ENCODE peak calls at places on chromosomes 4 and X, in five cellular contexts. A is HepG2, N is K562, V is H1, Y is GM12878. D is an unnamed sample.

GRCh38 chr4:41744572-41745291 is 3.8 kb downstream of the PHOX2B start:
- DNase-seq in N (no peak), A (no peak), Y (no peak), V (no peak), D (no peak)

GRCh38 chr4:81723927-81724587 is 252.3 kb upstream of the RASGEF1B start:
- DNase-seq in A (no peak), V (no peak), N (no peak), Y (no peak), D (no peak)

GRCh38 chr4:40058121-40058520 is 1.5 kb downstream of the N4BP2 start:
- DNase-seq in Y (no peak), N (no peak), V (no peak), A (no peak), D (no peak)

GRCh38 chrX:31181377-31182038 is 109.7 kb upstream of the FTHL17 start:
- DNase-seq in A (no peak), V (no peak), Y (no peak), N (no peak), D (no peak)

GRCh38 chrX:103183912-103184311 is 31.0 kb upstream of the BEX4 start:
- DNase-seq in A (no peak), N (no peak), Y (no peak), V (no peak), D (no peak)

GRCh38 chr4:166169111-166169510 is 296.1 kb downstream of the TLL1 start:
- DNase-seq in N (no peak), A (peak; percentile 4), Y (no peak), V (no peak), D (peak; percentile 7)

GRCh38 chr4:173125216-173125812 is 43.3 kb upstream of the GALNT7 start:
- DNase-seq in A (no peak), N (no peak), V (no peak), Y (no peak), D (no peak)

GRCh38 chr4:81600511-81601269 is 129.0 kb upstream of the RASGEF1B start:
- DNase-seq in A (no peak), V (no peak), N (no peak), Y (no peak), D (no peak)

GRCh38 chr4:54482529-54482961 is 175.2 kb upstream of the KIT start:
- DNase-seq in V (no peak), N (peak; percentile 72), Y (no peak), A (no peak), D (no peak)
- TF ChIP-seq ATF3 in V (no peak), N (no peak), Y (no peak), A (no peak), D (no peak)

GRCh38 chrX:101395789-101396188 is 5.0 kb downstream of the RPL36A start:
- DNase-seq in V (no peak), Y (no peak), N (no peak), A (peak; percentile 6), D (no peak)

GRCh38 chrX:101390664-101391525 is at the start of gene RPL36A:
- DNase-seq in Y (peak; percentile 63), A (peak; percentile 87), V (peak; percentile 70), N (peak; percentile 96), D (peak; percentile 78)

GRCh38 chrX:101391831-101392230 is 1.0 kb downstream of the RPL36A start:
- DNase-seq in N (no peak), V (no peak), Y (no peak), A (no peak), D (no peak)

GRCh38 chrX:101394372-101394771 is 3.6 kb downstream of the RPL36A start:
- DNase-seq in A (no peak), N (no peak), V (no peak), Y (no peak), D (no peak)

DNA sequence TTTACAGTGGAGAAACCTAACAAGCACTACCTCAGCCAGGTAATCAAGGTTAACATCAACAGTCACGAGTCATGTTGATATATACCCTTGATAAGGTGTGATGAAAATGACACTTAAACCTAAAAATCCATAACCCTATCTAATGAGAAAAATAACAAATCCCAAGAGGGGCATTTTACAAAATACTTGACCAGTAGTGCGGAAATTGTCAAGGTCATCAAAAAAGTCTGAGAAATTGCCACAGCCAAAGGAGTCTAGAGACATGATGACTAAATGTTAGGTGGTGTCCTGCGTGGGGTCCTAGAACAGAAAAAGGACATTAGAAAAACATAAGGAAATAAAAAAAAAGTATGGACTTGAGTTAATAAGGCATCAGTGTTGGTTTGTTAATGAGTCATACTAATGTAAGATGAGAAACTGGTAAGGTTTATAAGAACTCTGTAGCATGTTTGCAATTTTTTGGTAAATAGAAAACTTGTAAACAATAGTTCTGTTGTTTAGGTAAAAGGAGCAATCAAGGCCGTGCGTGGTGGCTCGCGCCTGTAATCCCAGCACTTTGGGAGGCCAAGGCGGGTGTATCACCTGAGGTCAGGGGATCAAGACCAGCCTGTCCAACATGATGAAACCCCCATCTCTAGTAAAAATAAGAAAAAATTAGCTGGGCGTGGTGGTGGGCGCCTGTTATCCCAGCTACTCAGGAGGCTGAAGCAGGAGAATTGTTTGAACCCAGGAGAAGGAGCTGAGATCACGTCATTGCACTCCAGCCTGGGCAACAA is 2.9 kb downstream of the RPL36A start:
- DNase-seq in Y (no peak), N (no peak), A (no peak), V (no peak), D (no peak)
- TF ChIP-seq CEBPB in Y (no peak), N (no peak), A (no peak), V (no peak), D (no peak)

GRCh38 chr4:167424338-167425256 is 190.3 kb upstream of the SPOCK3 start:
- DNase-seq in A (no peak), V (no peak), Y (no peak), N (no peak), D (no peak)

DNA sequence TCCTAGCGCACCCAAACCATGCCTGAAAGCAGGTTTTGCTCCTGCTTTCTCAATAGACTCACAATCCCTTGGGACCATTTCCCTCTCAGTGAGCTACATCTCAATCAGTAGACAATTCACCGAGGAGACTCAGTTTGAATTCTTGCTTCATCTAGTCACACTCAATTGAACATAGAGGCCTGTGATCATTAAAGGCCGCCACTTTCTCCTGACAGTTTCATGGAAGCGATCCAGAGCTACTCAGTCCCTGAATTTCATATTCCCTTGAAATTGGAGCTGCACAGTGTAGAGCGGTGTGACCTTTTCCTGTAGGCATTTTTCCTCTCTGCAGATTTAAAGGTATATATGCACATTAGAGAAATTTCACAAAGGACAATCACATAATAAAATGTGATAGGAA is 193.9 kb upstream of the SPOCK3 start:
- DNase-seq in V (no peak), Y (no peak), A (no peak), N (no peak), D (peak; percentile 46)
- TF ChIP-seq ATF3 in V (no peak), Y (no peak), A (no peak), N (no peak), D (no peak)

GRCh38 chrX:39779952-39780783 is 317.6 kb downstream of the BCOR start:
- DNase-seq in Y (no peak), V (no peak), N (no peak), A (no peak), D (no peak)
- TF ChIP-seq CEBPB in Y (no peak), V (no peak), N (no peak), A (no peak), D (no peak)

GRCh38 chr4:120557372-120557771 is 365.2 kb downstream of the PRDM5 start:
- DNase-seq in N (no peak), V (no peak), Y (no peak), A (no peak), D (peak; percentile 18)

DNA sequence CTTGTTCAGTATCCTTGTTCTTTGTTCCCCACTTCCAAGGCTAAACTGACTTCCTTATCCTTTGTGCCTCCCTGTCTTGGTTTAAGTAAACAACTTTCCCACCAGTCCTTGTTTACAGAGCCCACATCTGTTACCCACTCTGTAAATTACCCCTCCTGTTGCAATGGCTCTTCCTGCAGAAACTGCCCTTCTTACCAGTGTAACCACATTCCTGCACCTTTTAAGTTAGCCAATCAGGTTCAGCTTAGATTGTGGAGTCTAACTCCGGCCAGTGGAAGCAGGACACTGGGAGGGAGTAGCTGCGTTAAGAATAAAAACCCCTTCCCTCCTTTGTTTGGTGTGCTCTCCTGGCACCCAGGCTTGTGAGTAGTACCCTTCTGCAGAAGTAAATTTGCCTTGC is 360.9 kb downstream of the PRDM5 start:
- DNase-seq in Y (no peak), V (no peak), N (no peak), A (no peak), D (no peak)
- TF ChIP-seq ATF3 in Y (no peak), V (no peak), N (no peak), A (no peak), D (no peak)